ENCODE peak calls at places on chromosomes 13 and 19, in seven cellular contexts. B is OCI-LY7, O is neural progenitor cell, C is PC-3, K is HCT116, M is MM.1S, L is GM23338. S is an unnamed sample.
A peak's percentile ranks its signal among the peaks of the same experiment; 100 is the strongest.

GRCh38 chr19:33458171-33458633 is 63.4 kb downstream of the PEPD start:
- DNase-seq in K (no peak), O (no peak), B (no peak), M (no peak), L (no peak), C (no peak), S (no peak)

GRCh38 chr19:56864443-56865125 is 24.1 kb upstream of the PEG3 start:
- DNase-seq in K (no peak), M (no peak), O (no peak), C (no peak), L (no peak), B (no peak), S (no peak)

GRCh38 chr19:46610851-46611770 is 10.0 kb downstream of the CALM3 start:
- DNase-seq in B (peak; percentile 39), C (no peak), L (no peak), K (no peak), M (peak; percentile 75), O (no peak), S (no peak)

GRCh38 chr19:17922138-17922537 is 10.7 kb upstream of the CCDC124 start:
- DNase-seq in L (no peak), C (no peak), K (no peak), M (no peak), B (no peak), O (no peak), S (no peak)

GRCh38 chr19:10593820-10594637 is 6.9 kb upstream of the AP1M2 start:
- DNase-seq in B (peak; percentile 95), K (no peak), M (peak; percentile 70), L (no peak), O (no peak), C (no peak), S (no peak)

GRCh38 chr13:27036236-27036981 is 135.2 kb downstream of the USP12 start:
- DNase-seq in K (peak; percentile 32), O (no peak), B (no peak), L (no peak), M (no peak), C (peak; percentile 72), S (no peak)

GRCh38 chr13:35388979-35389378 is 87.5 kb downstream of the MAB21L1 start:
- DNase-seq in K (no peak), B (no peak), C (no peak), O (no peak), L (no peak), M (no peak), S (no peak)

GRCh38 chr13:113155982-113156655 is 2.3 kb upstream of the PROZ start:
- DNase-seq in L (no peak), M (no peak), B (no peak), C (no peak), K (no peak), O (no peak), S (no peak)

GRCh38 chr19:8423821-8424223 is 10.7 kb downstream of the MARCHF2 start:
- DNase-seq in M (no peak), K (peak; percentile 85), O (no peak), C (peak; percentile 96), B (no peak), L (peak; percentile 48), S (peak; percentile 96)

GRCh38 chr19:58361900-58362271 is 665 bp downstream of the ZNF497 start:
- DNase-seq in C (peak; percentile 36), B (no peak), M (no peak), L (peak; percentile 64), O (no peak), K (peak; percentile 46), S (peak; percentile 68)

GRCh38 chr19:7783991-7784421 is 21.0 kb downstream of the CLEC4M start:
- DNase-seq in K (no peak), O (no peak), C (peak; percentile 97), M (no peak), B (no peak), L (peak; percentile 46), S (peak; percentile 58)

GRCh38 chr19:48452255-48452654 is 3.1 kb upstream of the KCNJ14 start:
- DNase-seq in K (no peak), M (no peak), C (peak; percentile 24), O (no peak), B (no peak), L (no peak), S (peak; percentile 56)

GRCh38 chr13:41054919-41055619 is 6.2 kb upstream of the WBP4 start:
- DNase-seq in L (peak; percentile 57), O (peak; percentile 31), B (peak; percentile 60), K (no peak), M (no peak), C (no peak), S (peak; percentile 15)

GRCh38 chr19:44723952-44724319 is 24.6 kb upstream of the BCL3 start:
- DNase-seq in O (peak; percentile 85), M (peak; percentile 74), L (peak; percentile 88), B (peak; percentile 84), K (peak; percentile 68), C (peak; percentile 86), S (peak; percentile 88)

GRCh38 chr19:55340144-55340783 is 588 bp downstream of the KMT5C start:
- DNase-seq in K (no peak), L (no peak), B (no peak), C (no peak), M (peak; percentile 19), O (no peak), S (peak; percentile 49)

GRCh38 chr13:85816413-85816812 is 17.2 kb upstream of the SLITRK6 start:
- DNase-seq in O (no peak), L (no peak), B (no peak), M (no peak), K (no peak), C (peak; percentile 56), S (no peak)

GRCh38 chr19:40908981-40909380 is 26.9 kb upstream of the CYP2A7 start:
- DNase-seq in L (peak; percentile 56), K (no peak), O (no peak), C (peak; percentile 58), M (no peak), B (no peak), S (no peak)

GRCh38 chr19:3697094-3697493 is 3.2 kb downstream of the PIP5K1C start:
- DNase-seq in M (no peak), B (no peak), O (no peak), L (no peak), C (no peak), K (no peak), S (no peak)

GRCh38 chr19:17348700-17349099 is 11.3 kb downstream of the GTPBP3 start:
- DNase-seq in K (no peak), O (peak; percentile 65), C (peak; percentile 78), B (no peak), L (peak; percentile 77), M (no peak), S (peak; percentile 70)

GRCh38 chr13:91308299-91308698 is 39.2 kb upstream of the MIR17HG start:
- DNase-seq in C (peak; percentile 3), M (no peak), L (peak; percentile 60), O (peak; percentile 31), K (no peak), B (peak; percentile 62), S (no peak)
- TF ChIP-seq EZH2phosphoT487 in C (no peak), M (no peak), L (no peak), O (no peak), K (no peak), B (no peak), S (no peak)

GRCh38 chr13:107124129-107124718 is 556.3 kb upstream of the ARGLU1 start:
- DNase-seq in M (peak; percentile 25), K (no peak), C (peak; percentile 45), O (peak; percentile 31), L (peak; percentile 46), B (peak; percentile 29), S (peak; percentile 38)
- TF ChIP-seq CTCF in M (peak; percentile 40), K (no peak), C (peak; percentile 57), O (peak; percentile 79), L (peak; percentile 76), B (peak; percentile 76), S (peak; percentile 74)

GRCh38 chr13:99585609-99586008 is 84.3 kb downstream of the TM9SF2 start:
- DNase-seq in M (no peak), K (no peak), B (no peak), L (no peak), O (no peak), C (no peak), S (no peak)
- TF ChIP-seq EZH2phosphoT487 in M (no peak), K (no peak), B (no peak), L (no peak), O (no peak), C (no peak), S (no peak)

GRCh38 chr19:29745253-29745652 is 30.2 kb upstream of the C19orf12 start:
- DNase-seq in O (peak; percentile 48), C (no peak), M (no peak), B (no peak), K (no peak), L (peak; percentile 74), S (no peak)
- TF ChIP-seq CTCF in O (peak; percentile 55), C (peak; percentile 28), M (peak; percentile 16), B (peak; percentile 42), K (peak; percentile 52), L (peak; percentile 51), S (peak; percentile 9)

DNA sequence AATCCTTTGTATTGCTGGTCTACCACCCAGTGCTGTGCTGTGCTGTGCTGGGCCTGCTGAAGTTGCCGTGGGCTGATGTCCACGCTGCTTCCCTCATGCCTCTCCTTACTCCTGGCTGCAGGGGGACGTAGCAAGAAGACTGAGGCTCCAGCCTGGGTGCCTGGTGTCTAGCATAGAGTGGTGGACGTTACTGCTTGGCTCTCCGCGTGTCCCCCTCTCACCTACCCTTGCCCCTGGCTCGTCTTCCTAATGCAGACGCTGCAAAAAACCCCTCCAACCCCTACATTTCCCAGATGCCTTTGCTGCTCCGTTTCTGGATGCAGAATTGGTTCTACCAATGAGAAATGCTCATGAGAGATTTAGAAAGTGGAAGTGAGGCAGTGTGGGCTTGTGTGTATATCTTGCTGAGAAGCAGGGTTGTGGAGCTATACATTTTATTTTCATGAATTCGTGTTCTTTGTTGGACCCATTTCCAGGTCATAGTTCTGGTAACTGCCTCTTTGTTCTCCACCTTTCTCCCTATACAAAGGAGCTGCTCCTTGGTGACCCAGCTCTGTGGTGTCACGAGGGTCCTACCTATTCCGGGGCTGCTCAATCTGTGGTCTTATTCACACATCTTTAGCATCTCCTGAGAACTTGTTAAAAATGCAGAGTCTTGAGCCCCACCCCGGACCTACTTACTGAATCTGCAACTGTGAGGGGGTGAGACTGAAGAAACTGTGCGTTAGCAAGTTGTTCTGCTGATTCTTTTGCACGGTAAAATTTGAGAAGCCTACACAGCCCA is 7.9 kb upstream of the DENND1C start:
- DNase-seq in K (no peak), M (peak; percentile 58), L (no peak), B (peak; percentile 79), C (no peak), O (no peak), S (no peak)
- TF ChIP-seq EZH2phosphoT487 in K (no peak), M (no peak), L (no peak), B (no peak), C (no peak), O (no peak), S (no peak)

GRCh38 chr19:12495002-12495802 is 10.6 kb upstream of the ZNF709 start:
- DNase-seq in B (peak; percentile 96), M (peak; percentile 83), O (peak; percentile 95), C (peak; percentile 85), L (peak; percentile 98), K (no peak), S (peak; percentile 95)
- TF ChIP-seq CTCF in B (peak; percentile 80), M (peak; percentile 42), O (peak; percentile 54), C (peak; percentile 54), L (no peak), K (no peak), S (peak; percentile 41)

DNA sequence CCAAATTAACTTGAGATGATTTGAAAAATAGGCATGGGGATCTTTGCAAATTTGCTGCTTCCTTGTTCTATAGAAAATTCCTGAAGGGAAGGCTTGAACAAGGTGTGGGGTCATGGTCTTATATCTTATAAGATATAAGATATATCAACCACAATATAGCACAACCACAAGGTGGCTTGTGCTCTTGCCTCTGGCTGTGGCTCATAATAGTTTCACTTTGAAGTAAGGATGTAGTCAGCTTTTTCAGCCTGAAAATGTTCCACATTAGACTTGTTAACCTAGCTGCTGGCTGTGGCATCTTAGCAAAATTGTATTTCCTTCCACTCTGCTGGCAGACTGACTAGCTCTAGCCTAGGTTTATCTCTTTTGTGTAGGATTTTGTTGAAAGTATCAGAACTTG is 169.7 kb downstream of the KLF5 start:
- DNase-seq in O (no peak), L (no peak), K (no peak), C (peak; percentile 40), B (no peak), M (peak; percentile 77), S (peak; percentile 23)
- TF ChIP-seq EZH2phosphoT487 in O (no peak), L (no peak), K (no peak), C (no peak), B (no peak), M (no peak), S (no peak)